ENCODE peak calls at places on chromosomes 7 and 10, in nine cellular contexts. N is nephron progenitor cell; U is stimulated activated CD4-positive, alpha-beta T cell treated with anti-CD3 and anti-CD28 coated beads, Interleukin-15, amount 100 ng/mL, for 1 hour; K is foreskin fibroblast; L is NCI-H1105; M is GM04504; W is ascending aorta; H is Daoy; F is SW480. G is an unnamed sample.
A peak's percentile ranks its signal among the peaks of the same experiment; 100 is the strongest.

GRCh38 chr7:154304740-154305679 is 252.8 kb downstream of the DPP6 start:
- DNase-seq in F (no peak), M (no peak), H (peak; percentile 27), U (no peak), N (peak; percentile 62), L (no peak), K (no peak), W (no peak), G (no peak)

GRCh38 chr7:53611043-53611442 is 575.6 kb downstream of the POM121L12 start:
- DNase-seq in W (no peak), L (no peak), M (no peak), N (no peak), U (no peak), F (no peak), H (no peak), K (no peak), G (no peak)

GRCh38 chr7:100053201-100053600 is 3.6 kb downstream of the ZSCAN21 start:
- DNase-seq in U (no peak), W (no peak), N (no peak), M (no peak), K (peak; percentile 75), L (peak; percentile 32), F (peak; percentile 88), H (peak; percentile 76), G (peak; percentile 26)

GRCh38 chr7:3959364-3959763 is 658.3 kb downstream of the SDK1 start:
- DNase-seq in M (no peak), F (no peak), L (no peak), N (no peak), W (no peak), U (no peak), K (no peak), H (no peak), G (no peak)

GRCh38 chr10:129968937-129969527 is 5.0 kb upstream of the EBF3 start:
- DNase-seq in L (no peak), N (peak; percentile 88), K (peak; percentile 68), F (no peak), U (no peak), W (no peak), M (no peak), H (peak; percentile 77), G (no peak)

GRCh38 chr10:112706580-112706979 is 243.5 kb upstream of the TCF7L2 start:
- DNase-seq in H (no peak), M (no peak), U (no peak), K (no peak), L (no peak), W (no peak), N (no peak), F (no peak), G (no peak)

GRCh38 chr10:62373639-62373994 is 552 bp upstream of the ZNF365 start:
- DNase-seq in H (no peak), K (no peak), W (no peak), N (no peak), L (no peak), F (no peak), U (no peak), M (no peak), G (no peak)

GRCh38 chr7:43650457-43651052 is 67.6 kb downstream of the STK17A start:
- DNase-seq in N (no peak), M (peak; percentile 56), K (peak; percentile 84), U (no peak), H (peak; percentile 66), F (no peak), W (no peak), L (no peak), G (no peak)

GRCh38 chr10:76033457-76034196 is 602.2 kb downstream of the LRMDA start:
- DNase-seq in K (peak; percentile 71), H (no peak), W (no peak), U (no peak), M (no peak), N (no peak), F (peak; percentile 36), L (no peak), G (no peak)

GRCh38 chr7:88485811-88486210 is 179.1 kb upstream of the STEAP4 start:
- DNase-seq in M (no peak), F (no peak), U (no peak), W (no peak), H (no peak), N (no peak), L (no peak), K (no peak), G (no peak)

GRCh38 chr10:36172574-36172973 is 530.5 kb upstream of the FZD8 start:
- DNase-seq in F (no peak), M (no peak), L (no peak), N (peak; percentile 27), K (peak; percentile 43), H (peak; percentile 84), W (no peak), U (no peak), G (no peak)

GRCh38 chr7:4906682-4907081 is 23.2 kb upstream of the RADIL start:
- DNase-seq in H (peak; percentile 37), F (no peak), L (no peak), K (no peak), W (no peak), M (no peak), U (no peak), N (no peak), G (no peak)

GRCh38 chr7:37333075-37333474 is 115.6 kb downstream of the ELMO1 start:
- DNase-seq in L (no peak), W (no peak), F (no peak), M (no peak), U (no peak), N (no peak), K (no peak), H (no peak), G (no peak)

GRCh38 chr7:129768614-129769399 is 157.3 kb downstream of the NRF1 start:
- DNase-seq in L (no peak), W (no peak), K (no peak), U (no peak), M (no peak), H (no peak), F (no peak), N (no peak), G (no peak)

GRCh38 chr10:6014241-6014761 is 37.0 kb upstream of the IL15RA start:
- DNase-seq in H (peak; percentile 22), N (peak; percentile 46), K (peak; percentile 66), W (peak; percentile 73), L (no peak), M (no peak), U (peak; percentile 35), F (peak; percentile 64), G (peak; percentile 83)

GRCh38 chr7:149875396-149875795 is 1.6 kb downstream of the ATP6V0E2 start:
- DNase-seq in U (no peak), H (no peak), K (no peak), W (no peak), L (no peak), F (no peak), N (no peak), M (no peak), G (no peak)

GRCh38 chr10:130429809-130430208 is 293.6 kb downstream of the GLRX3 start:
- DNase-seq in N (no peak), L (no peak), W (no peak), H (no peak), U (no peak), K (no peak), F (no peak), M (no peak), G (peak; percentile 53)

GRCh38 chr7:11831727-11832495 is at the start of gene THSD7A:
- DNase-seq in W (no peak), M (no peak), U (no peak), N (peak; percentile 79), K (peak; percentile 74), F (peak; percentile 65), H (peak; percentile 68), L (peak; percentile 64), G (no peak)

GRCh38 chr7:105808703-105809590 is 67.5 kb downstream of the ATXN7L1 start:
- DNase-seq in F (peak; percentile 85), K (peak; percentile 89), U (peak; percentile 44), M (no peak), N (no peak), W (no peak), H (peak; percentile 74), L (no peak), G (no peak)

GRCh38 chr10:27724287-27724686 is 21.3 kb downstream of the MKX start:
- DNase-seq in U (no peak), F (no peak), N (no peak), W (no peak), K (peak; percentile 30), L (no peak), H (no peak), M (no peak), G (no peak)

GRCh38 chr7:134246347-134246746 is 70.4 kb downstream of the SLC35B4 start:
- DNase-seq in F (no peak), M (no peak), U (no peak), N (no peak), K (no peak), H (no peak), W (no peak), L (no peak), G (no peak)

GRCh38 chr10:98310721-98311120 is 42.7 kb upstream of the LOXL4 start:
- DNase-seq in H (no peak), W (no peak), M (no peak), L (no peak), F (no peak), K (no peak), N (no peak), U (no peak), G (no peak)

GRCh38 chr7:151715661-151716338 is 161.1 kb downstream of the PRKAG2 start:
- DNase-seq in L (no peak), N (no peak), W (no peak), H (no peak), M (no peak), K (no peak), U (no peak), F (no peak), G (no peak)

GRCh38 chr7:36787933-36788378 is 63.7 kb upstream of the AOAH start:
- DNase-seq in K (no peak), W (no peak), L (no peak), F (no peak), N (no peak), U (no peak), M (no peak), H (no peak), G (no peak)

GRCh38 chr10:50604049-50604640 is 19.6 kb downstream of the SGMS1 start:
- DNase-seq in M (no peak), W (no peak), N (no peak), H (peak; percentile 48), F (no peak), U (no peak), L (peak; percentile 48), K (peak; percentile 34), G (no peak)

GRCh38 chr10:78754269-78755074 is 314.3 kb upstream of the ZMIZ1 start:
- DNase-seq in U (no peak), M (no peak), N (no peak), L (no peak), W (no peak), H (peak; percentile 58), F (no peak), K (peak; percentile 66), G (no peak)

GRCh38 chr10:124035306-124035927 is 58.0 kb downstream of the CHST15 start:
- DNase-seq in H (no peak), L (no peak), K (no peak), W (no peak), N (no peak), U (no peak), F (peak; percentile 3), M (no peak), G (no peak)

GRCh38 chr10:50541921-50542320 is 81.8 kb downstream of the SGMS1 start:
- DNase-seq in K (no peak), F (no peak), H (no peak), N (no peak), U (no peak), M (no peak), L (no peak), W (no peak), G (no peak)

GRCh38 chr7:3880221-3880935 is 579.3 kb downstream of the SDK1 start:
- DNase-seq in H (no peak), U (no peak), K (no peak), N (no peak), L (peak; percentile 83), M (no peak), F (no peak), W (no peak), G (no peak)